ENCODE peak calls at places on chromosomes 13 and 19, in nine cellular contexts. T, C, J, A, Q, W, V, F and R are unnamed samples.
A peak's percentile ranks its signal among the peaks of the same experiment; 100 is the strongest.

GRCh38 chr13:36815069-36815468 is 4.0 kb upstream of the RFXAP start:
- DNase-seq in T (no peak), A (no peak), W (no peak), F (no peak), Q (no peak), C (no peak), J (no peak), V (no peak), R (no peak)

GRCh38 chr19:3950871-3951861 is 18.3 kb downstream of the NMRK2 start:
- DNase-seq in V (no peak), T (no peak), C (no peak), A (no peak), Q (no peak), W (no peak), F (no peak), J (no peak), R (no peak)

GRCh38 chr13:83618966-83619365 is 263.3 kb downstream of the SLITRK1 start:
- DNase-seq in A (no peak), V (peak; percentile 12), W (no peak), C (no peak), F (no peak), T (no peak), J (no peak), Q (no peak), R (no peak)

GRCh38 chr19:2246014-2246620 is 3.0 kb upstream of the AMH start:
- DNase-seq in V (no peak), T (no peak), W (no peak), Q (no peak), F (no peak), A (no peak), J (no peak), C (no peak), R (no peak)

GRCh38 chr13:59364508-59365187 is 799.1 kb downstream of the DIAPH3 start:
- DNase-seq in C (no peak), W (no peak), A (no peak), Q (peak; percentile 33), F (no peak), J (no peak), T (peak; percentile 38), V (no peak), R (no peak)

GRCh38 chr13:50910483-50910805 is 853 bp downstream of the RNASEH2B start:
- DNase-seq in C (no peak), W (peak; percentile 44), A (no peak), Q (peak; percentile 44), T (peak; percentile 61), V (no peak), J (no peak), F (no peak), R (no peak)

GRCh38 chr19:35657904-35658700 is 8.2 kb upstream of the UPK1A start:
- DNase-seq in T (no peak), V (no peak), Q (no peak), W (no peak), F (no peak), A (no peak), J (no peak), C (no peak), R (no peak)

GRCh38 chr13:44810067-44810840 is 179.0 kb downstream of the NUFIP1 start:
- DNase-seq in C (no peak), T (no peak), J (no peak), A (peak; percentile 46), W (no peak), V (no peak), F (no peak), Q (no peak), R (no peak)

GRCh38 chr19:3094638-3095374 is 644 bp downstream of the GNA11 start:
- DNase-seq in V (no peak), Q (no peak), C (no peak), T (no peak), J (no peak), F (no peak), W (no peak), A (no peak), R (peak; percentile 50)

GRCh38 chr13:30307966-30308290 is 577 bp upstream of the KATNAL1 start:
- DNase-seq in V (no peak), C (no peak), F (no peak), W (no peak), Q (no peak), J (no peak), T (no peak), A (no peak), R (no peak)

GRCh38 chr19:30884146-30884812 is 465.0 kb downstream of the TSHZ3 start:
- DNase-seq in T (peak; percentile 31), A (no peak), F (no peak), J (no peak), V (no peak), W (no peak), C (no peak), Q (no peak), R (no peak)

GRCh38 chr13:33676700-33677048 is 141.3 kb upstream of the RFC3 start:
- DNase-seq in Q (no peak), V (no peak), W (peak; percentile 72), F (no peak), C (no peak), A (peak; percentile 58), T (no peak), J (no peak), R (no peak)

GRCh38 chr13:34931572-34931971 is 10.5 kb upstream of the NBEA start:
- DNase-seq in V (no peak), J (no peak), A (no peak), C (no peak), Q (no peak), W (no peak), T (no peak), F (no peak), R (no peak)

GRCh38 chr13:43368003-43368402 is 344.6 kb downstream of the DNAJC15 start:
- DNase-seq in F (no peak), C (no peak), T (no peak), A (no peak), W (peak; percentile 4), V (peak; percentile 37), J (no peak), Q (no peak), R (no peak)

GRCh38 chr13:23453132-23453531 is 19.6 kb upstream of the SACS start:
- DNase-seq in F (no peak), V (no peak), Q (no peak), A (no peak), W (no peak), J (no peak), T (no peak), C (no peak), R (no peak)

GRCh38 chr13:94784066-94784465 is 71.7 kb upstream of the SOX21 start:
- DNase-seq in T (no peak), Q (no peak), W (no peak), C (no peak), V (peak; percentile 27), F (no peak), J (no peak), A (no peak), R (no peak)

GRCh38 chr19:38701455-38702063 is 42.7 kb downstream of the CAPN12 start:
- DNase-seq in A (peak; percentile 61), W (no peak), Q (no peak), F (no peak), J (no peak), C (no peak), V (no peak), T (no peak), R (no peak)

GRCh38 chr13:48009298-48009697 is 8.2 kb upstream of the SUCLA2 start:
- DNase-seq in T (no peak), W (peak; percentile 20), A (peak; percentile 13), Q (no peak), V (peak; percentile 69), J (no peak), F (peak; percentile 52), C (no peak), R (no peak)

GRCh38 chr13:103102482-103102881 is 36.3 kb upstream of the SLC10A2 start:
- DNase-seq in T (no peak), C (no peak), F (no peak), V (no peak), J (no peak), Q (no peak), A (no peak), W (no peak), R (no peak)

GRCh38 chr19:45340232-45340898 is at the start of gene KLC3:
- DNase-seq in V (no peak), W (no peak), J (peak; percentile 13), F (no peak), C (peak; percentile 48), T (peak; percentile 68), A (peak; percentile 61), Q (peak; percentile 66), R (peak; percentile 20)

GRCh38 chr19:45492627-45493470 is 4.0 kb downstream of the RTN2 start:
- DNase-seq in F (no peak), T (peak; percentile 94), A (peak; percentile 63), C (no peak), V (no peak), Q (peak; percentile 88), J (no peak), W (peak; percentile 88), R (no peak)

GRCh38 chr19:4367781-4368127 is 24.4 kb downstream of the MPND start:
- DNase-seq in A (no peak), F (no peak), T (no peak), V (no peak), J (no peak), Q (no peak), W (no peak), C (no peak), R (peak; percentile 27)

GRCh38 chr13:91142572-91142971 is 204.9 kb upstream of the MIR17HG start:
- DNase-seq in A (no peak), C (no peak), F (peak; percentile 53), J (no peak), W (no peak), Q (no peak), V (peak; percentile 85), T (no peak), R (no peak)

GRCh38 chr13:58994778-58995177 is 1169.0 kb downstream of the DIAPH3 start:
- DNase-seq in C (no peak), Q (no peak), F (no peak), W (no peak), V (no peak), T (no peak), A (no peak), J (no peak), R (no peak)

GRCh38 chr13:46165485-46166220 is 16.3 kb downstream of the LCP1 start:
- DNase-seq in F (peak; percentile 71), A (no peak), V (peak; percentile 20), Q (no peak), J (no peak), W (no peak), T (no peak), C (no peak), R (peak; percentile 55)

GRCh38 chr19:46426035-46426505 is 2.7 kb downstream of the PNMA8C start:
- DNase-seq in Q (no peak), C (no peak), W (no peak), A (no peak), F (peak; percentile 55), V (no peak), T (no peak), J (no peak), R (no peak)

GRCh38 chr13:93963266-93964131 is 516.0 kb downstream of the DCT start:
- DNase-seq in W (no peak), T (no peak), Q (no peak), V (no peak), A (no peak), J (no peak), C (no peak), F (peak; percentile 16), R (no peak)

GRCh38 chr13:25415196-25415595 is 43.4 kb downstream of the ATP8A2 start:
- DNase-seq in J (no peak), C (no peak), V (no peak), T (no peak), A (no peak), Q (no peak), F (no peak), W (no peak), R (no peak)

GRCh38 chr19:41505105-41505504 is 62.1 kb downstream of the ERICH4 start:
- DNase-seq in V (no peak), F (no peak), C (no peak), Q (no peak), W (no peak), A (no peak), J (no peak), T (no peak), R (no peak)